ENCODE peak calls at places on chromosomes 11 and 22, in seven cellular contexts. Q, V, P, M, R, Y and L are unnamed samples.

GRCh38 chr11:68750197-68750987 is 928 bp downstream of the TESMIN start:
- DNase-seq in R (no peak), V (peak; percentile 68), Y (no peak), Q (peak; percentile 36), P (no peak), M (no peak), L (peak; percentile 94)

GRCh38 chr11:61092280-61092766 is 10.0 kb upstream of the CD5 start:
- DNase-seq in V (no peak), M (no peak), Q (no peak), Y (no peak), R (no peak), P (no peak), L (no peak)

GRCh38 chr11:19715373-19715772 is 2.7 kb downstream of the NAV2 start:
- DNase-seq in Y (no peak), M (no peak), Q (no peak), P (no peak), V (no peak), R (no peak), L (no peak)

GRCh38 chr22:19630614-19631013 is 83.7 kb upstream of the SEPTIN5 start:
- DNase-seq in Y (no peak), Q (no peak), R (no peak), M (no peak), P (no peak), V (no peak), L (no peak)

GRCh38 chr22:44919691-44920090 is 90.1 kb downstream of the PHF21B start:
- DNase-seq in Q (no peak), Y (no peak), M (no peak), V (no peak), R (no peak), P (no peak), L (no peak)

GRCh38 chr11:113090716-113091577 is 129.7 kb downstream of the NCAM1 start:
- DNase-seq in Y (no peak), P (no peak), M (no peak), Q (no peak), V (no peak), R (no peak), L (no peak)

GRCh38 chr11:112216591-112217105 is 9.6 kb upstream of the PTS start:
- DNase-seq in V (no peak), Q (no peak), P (no peak), Y (no peak), M (no peak), R (no peak), L (no peak)

GRCh38 chr11:37972691-37973090 is 1374.7 kb upstream of the RAG2 start:
- DNase-seq in M (no peak), R (no peak), P (no peak), Q (no peak), Y (no peak), V (no peak), L (no peak)

GRCh38 chr11:120219935-120220746 is 9.3 kb downstream of the OAF start:
- DNase-seq in P (no peak), M (no peak), Y (no peak), Q (no peak), V (no peak), R (no peak), L (no peak)

GRCh38 chr11:95599959-95600586 is 189.5 kb downstream of the FAM76B start:
- DNase-seq in P (no peak), Q (no peak), Y (no peak), R (no peak), V (no peak), M (no peak), L (no peak)

GRCh38 chr11:26332572-26332915 is 614 bp downstream of the ANO3 start:
- DNase-seq in P (no peak), R (no peak), V (no peak), Q (no peak), M (no peak), Y (no peak), L (no peak)

GRCh38 chr22:46848227-46848626 is 85.8 kb downstream of the TBC1D22A start:
- DNase-seq in Q (no peak), V (no peak), Y (no peak), P (no peak), R (no peak), M (no peak), L (no peak)

GRCh38 chr11:83835423-83835822 is 549.3 kb upstream of the CCDC90B start:
- DNase-seq in P (peak; percentile 24), V (no peak), M (no peak), R (no peak), Y (no peak), Q (no peak), L (no peak)

DNA sequence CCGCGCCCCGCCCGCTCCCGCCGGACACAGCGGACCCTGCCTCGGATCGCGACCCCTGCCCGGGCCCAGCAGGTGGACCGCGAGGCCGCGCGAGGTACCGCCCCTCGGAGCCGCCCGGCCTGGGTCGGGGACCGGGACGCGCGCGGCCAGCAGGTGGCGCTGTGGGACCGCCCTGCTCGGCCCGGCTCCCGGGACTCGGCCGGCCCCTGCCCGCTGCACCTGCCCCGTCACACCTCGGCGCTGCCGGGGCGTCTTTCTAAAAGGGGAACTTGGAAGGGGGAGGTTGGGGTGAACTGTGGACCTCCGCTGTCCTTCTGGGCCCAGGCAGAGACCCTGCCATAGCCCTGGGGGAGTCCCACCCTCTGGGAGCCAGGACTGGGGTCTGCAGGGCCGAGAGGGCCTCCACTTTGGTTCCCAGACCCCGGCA is 11.1 kb downstream of the CRELD2 start:
- DNase-seq in Q (peak; percentile 77), M (peak; percentile 88), V (no peak), R (no peak), P (no peak), Y (no peak), L (peak; percentile 78)
- TF ChIP-seq SP1 in Q (no peak), M (no peak), V (no peak), R (no peak), P (peak; percentile 14), Y (no peak), L (peak; percentile 18)

DNA sequence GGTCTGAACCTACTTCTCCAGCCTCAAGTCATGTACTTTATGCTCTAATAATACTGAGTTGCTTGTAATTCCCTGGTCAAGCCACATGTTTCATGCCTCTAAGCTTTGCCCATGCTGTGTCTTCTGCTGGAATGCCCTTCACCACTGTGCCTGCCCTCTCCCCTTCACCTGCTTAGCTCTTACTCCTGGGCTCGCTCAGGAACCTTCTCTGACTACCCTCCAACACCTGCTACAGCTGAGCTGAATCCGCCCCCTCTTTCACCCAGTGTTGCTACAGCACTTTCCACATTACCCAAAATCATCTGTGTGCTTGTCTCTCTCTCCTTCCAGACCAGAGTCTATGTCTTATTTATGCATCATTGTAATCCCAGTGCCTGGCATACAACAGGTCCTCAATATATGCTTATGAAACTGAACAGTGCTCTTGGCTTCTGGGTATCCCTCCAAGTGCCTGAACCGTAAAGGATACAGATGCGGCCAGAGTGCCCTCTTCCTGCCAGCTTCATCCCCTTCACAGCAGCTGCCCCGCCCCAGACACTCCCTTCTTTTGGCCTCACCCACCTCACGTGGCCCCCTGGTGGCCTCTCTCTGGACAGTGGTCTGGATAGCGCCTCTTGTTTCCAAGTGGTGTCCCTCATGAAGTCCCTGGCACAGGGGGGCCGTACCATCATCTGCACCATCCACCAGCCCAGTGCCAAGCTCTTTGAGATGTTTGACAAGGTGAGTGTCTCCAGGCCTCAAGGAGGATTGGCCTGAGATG is 7.1 kb downstream of the ABCG4 start:
- DNase-seq in Q (peak; percentile 75), V (no peak), M (no peak), Y (peak; percentile 57), P (no peak), R (peak; percentile 43), L (peak; percentile 52)
- TF ChIP-seq SP1 in Q (no peak), V (no peak), M (no peak), Y (no peak), P (no peak), R (no peak), L (no peak)

GRCh38 chr11:3995949-3996554 is 98.5 kb upstream of the RRM1 start:
- DNase-seq in R (no peak), Y (no peak), Q (no peak), P (no peak), M (no peak), V (no peak), L (no peak)

GRCh38 chr11:3995307-3995706 is 99.3 kb upstream of the RRM1 start:
- DNase-seq in P (no peak), R (no peak), M (no peak), V (no peak), Q (no peak), Y (no peak), L (no peak)

GRCh38 chr11:3994030-3994640 is 100.5 kb upstream of the RRM1 start:
- DNase-seq in R (no peak), M (no peak), Y (peak; percentile 9), Q (peak; percentile 32), V (no peak), P (no peak), L (no peak)

GRCh38 chr11:3992964-3993363 is 101.6 kb upstream of the RRM1 start:
- DNase-seq in M (no peak), P (no peak), Q (no peak), V (no peak), Y (no peak), R (no peak), L (no peak)

GRCh38 chr11:3996651-3997050 is 97.9 kb upstream of the RRM1 start:
- DNase-seq in M (no peak), P (no peak), R (no peak), Y (no peak), Q (no peak), V (no peak), L (no peak)
- TF ChIP-seq SP1 in M (no peak), P (no peak), R (no peak), Y (no peak), Q (no peak), V (no peak), L (no peak)

DNA sequence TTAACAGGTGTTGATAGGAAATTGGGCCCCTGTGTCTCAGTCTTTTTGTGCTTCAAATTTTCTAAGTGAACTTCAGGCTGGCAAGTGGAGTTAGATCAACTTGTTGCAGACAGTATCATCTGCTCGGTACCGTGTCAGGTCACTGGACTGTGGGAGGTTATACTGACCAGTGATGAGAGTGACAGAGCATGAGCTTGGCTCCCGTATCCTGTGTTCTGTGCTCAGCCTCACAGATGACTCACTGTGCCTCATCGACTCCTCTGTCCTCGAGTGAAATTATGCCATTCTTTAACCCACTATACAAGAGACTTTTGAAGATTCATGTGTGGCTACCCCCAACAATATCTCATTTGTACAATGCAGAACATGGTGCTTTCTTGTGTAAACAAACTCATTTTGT is 7.9 kb downstream of the GRAP2 start:
- DNase-seq in R (no peak), M (no peak), V (no peak), P (no peak), Y (no peak), Q (peak; percentile 22), L (no peak)
- TF ChIP-seq SP1 in R (no peak), M (no peak), V (no peak), P (no peak), Y (no peak), Q (no peak), L (no peak)